ENCODE peak calls at places on chromosomes 2 and 18, in four cellular contexts. One of them, this sample, is unnamed.

GRCh38 chr2:173456960-173457359 is 102.3 kb downstream of the CDCA7 start:
- DNase-seq in stomach: no peak
- DNase-seq in adrenal gland: no peak
- DNase-seq in tibial nerve: no peak
- DNase-seq in this sample: no peak

GRCh38 chr2:166256902-166257301 is 118.8 kb downstream of the SCN9A start:
- DNase-seq in adrenal gland: no peak
- DNase-seq in tibial nerve: no peak
- DNase-seq in stomach: no peak
- DNase-seq in this sample: no peak

GRCh38 chr2:12048551-12048950 is 302.1 kb downstream of the LPIN1 start:
- DNase-seq in stomach: no peak
- DNase-seq in adrenal gland: no peak
- DNase-seq in tibial nerve: no peak
- DNase-seq in this sample: no peak

GRCh38 chr2:147844691-147845607 is at the start of gene ACVR2A:
- DNase-seq in stomach: peak
- DNase-seq in tibial nerve: peak
- DNase-seq in adrenal gland: peak
- DNase-seq in this sample: peak

GRCh38 chr2:160970052-160970846 is 190.0 kb upstream of the TANK start:
- DNase-seq in tibial nerve: peak
- DNase-seq in adrenal gland: no peak
- DNase-seq in stomach: no peak
- DNase-seq in this sample: peak

GRCh38 chr18:23228102-23229051 is 93.1 kb downstream of the CABLES1 start:
- DNase-seq in tibial nerve: no peak
- DNase-seq in stomach: no peak
- DNase-seq in adrenal gland: no peak
- DNase-seq in this sample: no peak

GRCh38 chr2:77081597-77081996 is 440.6 kb downstream of the LRRTM4 start:
- DNase-seq in adrenal gland: no peak
- DNase-seq in stomach: no peak
- DNase-seq in tibial nerve: no peak
- DNase-seq in this sample: no peak

GRCh38 chr2:148530350-148530749 is 114.2 kb upstream of the EPC2 start:
- DNase-seq in stomach: no peak
- DNase-seq in tibial nerve: no peak
- DNase-seq in adrenal gland: no peak
- DNase-seq in this sample: no peak

GRCh38 chr2:64866797-64867196 is 122.4 kb upstream of the SLC1A4 start:
- DNase-seq in tibial nerve: peak
- DNase-seq in adrenal gland: no peak
- DNase-seq in stomach: no peak
- DNase-seq in this sample: no peak

GRCh38 chr18:47917923-47918610 is 12.4 kb downstream of the SMAD2 start:
- DNase-seq in tibial nerve: no peak
- DNase-seq in stomach: no peak
- DNase-seq in adrenal gland: no peak
- DNase-seq in this sample: no peak

GRCh38 chr18:51561821-51562220 is 364.3 kb upstream of the MEX3C start:
- DNase-seq in adrenal gland: peak
- DNase-seq in stomach: no peak
- DNase-seq in tibial nerve: no peak
- DNase-seq in this sample: no peak

GRCh38 chr2:101188683-101189405 is 37.7 kb upstream of the TBC1D8 start:
- DNase-seq in stomach: peak
- DNase-seq in tibial nerve: no peak
- DNase-seq in adrenal gland: peak
- DNase-seq in this sample: no peak

GRCh38 chr2:142907653-142908052 is 30.2 kb downstream of the KYNU start:
- DNase-seq in adrenal gland: no peak
- DNase-seq in tibial nerve: no peak
- DNase-seq in stomach: no peak
- DNase-seq in this sample: no peak

GRCh38 chr2:12169060-12169406 is 422.6 kb downstream of the LPIN1 start:
- DNase-seq in tibial nerve: peak
- DNase-seq in adrenal gland: no peak
- DNase-seq in stomach: no peak
- DNase-seq in this sample: peak

DNA sequence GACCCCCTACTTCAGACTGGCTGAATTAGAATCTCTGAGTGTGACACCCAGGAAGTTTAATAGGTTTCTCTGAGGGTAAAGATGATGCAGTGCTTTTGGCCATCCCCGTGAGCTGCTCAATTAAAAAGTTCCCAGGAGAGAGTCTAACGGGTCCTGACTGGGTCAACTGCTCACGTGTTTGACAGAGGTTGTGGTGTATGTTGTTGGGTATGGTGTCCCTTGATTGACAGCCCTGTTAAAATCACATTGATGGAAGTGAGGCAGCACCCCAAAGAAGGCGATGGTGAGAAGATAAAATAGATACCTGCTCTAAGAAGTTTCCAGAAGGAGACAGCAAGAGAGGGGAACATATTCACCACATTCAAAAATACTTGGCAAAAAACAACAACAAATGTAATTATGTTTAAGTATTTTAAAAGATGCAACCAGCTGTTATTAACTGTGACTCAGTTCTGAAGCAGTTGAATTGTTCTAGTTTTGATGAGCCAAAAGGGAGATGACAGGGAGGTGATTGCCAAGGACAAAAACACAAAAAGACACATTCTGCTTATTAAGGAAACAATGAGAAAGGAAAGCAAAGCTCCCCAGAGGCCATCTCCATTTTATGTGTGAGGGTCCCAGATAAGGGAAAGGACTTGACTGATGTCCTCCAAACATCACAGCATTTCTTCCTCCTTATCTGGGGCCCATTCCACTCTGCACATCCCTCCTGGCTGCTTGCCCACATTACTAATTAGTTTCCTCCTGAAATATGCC is 11.5 kb upstream of the GMCL1 start:
- DNase-seq in adrenal gland: no peak
- DNase-seq in tibial nerve: no peak
- DNase-seq in stomach: no peak
- DNase-seq in this sample: no peak
- H3K27ac ChIP-seq in adrenal gland: no peak
- H3K27ac ChIP-seq in tibial nerve: peak
- H3K27ac ChIP-seq in stomach: no peak
- H3K27ac ChIP-seq in this sample: no peak

GRCh38 chr18:59927246-59927825 is 27.5 kb downstream of the PMAIP1 start:
- DNase-seq in stomach: no peak
- DNase-seq in adrenal gland: no peak
- DNase-seq in tibial nerve: no peak
- DNase-seq in this sample: no peak
- TF ChIP-seq POLR2A in stomach: no peak
- TF ChIP-seq POLR2A in adrenal gland: no peak
- TF ChIP-seq POLR2A in tibial nerve: no peak
- TF ChIP-seq POLR2A in this sample: no peak

DNA sequence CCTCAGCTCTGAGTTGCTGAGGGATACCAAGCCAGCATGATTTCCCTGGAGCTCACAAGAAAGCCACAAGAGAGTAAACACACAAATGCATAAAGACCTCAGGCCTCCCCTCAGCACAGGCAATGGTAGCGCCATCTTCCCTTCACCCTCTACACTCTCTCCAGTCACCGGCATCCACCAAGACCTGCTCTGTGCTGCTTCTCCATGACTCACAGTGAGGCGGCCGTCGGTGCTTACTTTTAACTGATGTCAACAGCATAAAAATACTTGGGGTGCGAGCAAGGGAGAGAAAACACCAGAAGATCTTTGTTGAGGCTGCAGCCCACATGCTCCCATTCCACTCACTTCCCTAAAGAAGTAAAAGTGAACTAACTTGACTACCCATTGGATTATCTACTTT is 46.7 kb downstream of the L3MBTL4 start:
- DNase-seq in tibial nerve: no peak
- DNase-seq in adrenal gland: no peak
- DNase-seq in stomach: no peak
- DNase-seq in this sample: no peak
- H3K27ac ChIP-seq in tibial nerve: no peak
- H3K27ac ChIP-seq in adrenal gland: no peak
- H3K27ac ChIP-seq in stomach: no peak
- H3K27ac ChIP-seq in this sample: no peak

GRCh38 chr2:49973917-49974368 is 819.6 kb upstream of the FSHR start:
- DNase-seq in stomach: peak
- DNase-seq in adrenal gland: peak
- DNase-seq in tibial nerve: peak
- DNase-seq in this sample: no peak
- TF ChIP-seq POLR2A in stomach: no peak
- TF ChIP-seq POLR2A in adrenal gland: no peak
- TF ChIP-seq POLR2A in tibial nerve: no peak
- TF ChIP-seq POLR2A in this sample: no peak

DNA sequence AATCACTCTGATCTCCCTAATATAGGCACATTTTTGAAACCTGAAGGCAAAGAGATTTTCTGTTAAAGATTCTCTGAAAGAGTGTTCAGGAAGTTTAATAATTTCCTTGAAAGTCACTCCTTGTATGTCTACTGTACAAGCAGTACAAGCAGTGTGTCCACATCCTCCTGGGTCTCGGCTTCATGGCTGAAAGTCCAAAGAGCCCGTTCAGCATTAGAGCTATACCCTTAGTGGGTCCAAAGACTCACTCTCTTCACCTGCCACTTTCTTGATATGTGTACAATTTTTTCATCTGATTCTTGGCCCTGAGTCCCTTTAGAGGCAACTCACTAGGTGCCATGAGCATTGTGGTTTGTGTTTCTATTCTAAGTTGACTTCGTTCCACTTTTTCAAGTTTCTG is 60.1 kb downstream of the AAK1 start:
- DNase-seq in adrenal gland: no peak
- DNase-seq in tibial nerve: no peak
- DNase-seq in stomach: no peak
- DNase-seq in this sample: no peak
- H3K27ac ChIP-seq in adrenal gland: peak
- H3K27ac ChIP-seq in tibial nerve: no peak
- H3K27ac ChIP-seq in stomach: no peak
- H3K27ac ChIP-seq in this sample: peak

DNA sequence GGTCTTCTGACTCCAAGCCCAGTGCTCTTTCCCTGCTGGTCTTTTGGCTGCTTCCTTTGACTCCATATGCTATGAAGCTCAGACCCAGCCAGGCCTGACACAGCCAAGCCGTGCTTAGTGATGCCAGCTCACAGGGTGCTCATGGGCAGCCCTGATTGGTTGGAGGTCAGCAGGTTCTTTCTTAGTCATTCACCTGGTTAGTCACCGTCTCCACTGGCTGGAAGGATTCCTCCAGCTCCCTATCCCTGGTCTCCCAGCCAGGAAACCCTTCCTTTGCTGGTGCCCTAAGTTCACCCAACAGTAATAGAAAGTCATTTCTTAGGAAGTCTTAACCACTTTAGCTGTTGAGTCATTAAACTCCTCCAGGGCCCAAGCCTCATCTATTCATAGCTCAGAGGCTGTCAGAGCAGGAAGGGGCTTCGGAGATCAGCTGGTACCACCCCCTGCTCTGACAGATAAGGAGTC is 3.9 kb downstream of the KCNK3 start:
- DNase-seq in tibial nerve: no peak
- DNase-seq in stomach: peak
- DNase-seq in adrenal gland: peak
- DNase-seq in this sample: no peak
- TF ChIP-seq POLR2A in tibial nerve: no peak
- TF ChIP-seq POLR2A in stomach: no peak
- TF ChIP-seq POLR2A in adrenal gland: peak
- TF ChIP-seq POLR2A in this sample: no peak

DNA sequence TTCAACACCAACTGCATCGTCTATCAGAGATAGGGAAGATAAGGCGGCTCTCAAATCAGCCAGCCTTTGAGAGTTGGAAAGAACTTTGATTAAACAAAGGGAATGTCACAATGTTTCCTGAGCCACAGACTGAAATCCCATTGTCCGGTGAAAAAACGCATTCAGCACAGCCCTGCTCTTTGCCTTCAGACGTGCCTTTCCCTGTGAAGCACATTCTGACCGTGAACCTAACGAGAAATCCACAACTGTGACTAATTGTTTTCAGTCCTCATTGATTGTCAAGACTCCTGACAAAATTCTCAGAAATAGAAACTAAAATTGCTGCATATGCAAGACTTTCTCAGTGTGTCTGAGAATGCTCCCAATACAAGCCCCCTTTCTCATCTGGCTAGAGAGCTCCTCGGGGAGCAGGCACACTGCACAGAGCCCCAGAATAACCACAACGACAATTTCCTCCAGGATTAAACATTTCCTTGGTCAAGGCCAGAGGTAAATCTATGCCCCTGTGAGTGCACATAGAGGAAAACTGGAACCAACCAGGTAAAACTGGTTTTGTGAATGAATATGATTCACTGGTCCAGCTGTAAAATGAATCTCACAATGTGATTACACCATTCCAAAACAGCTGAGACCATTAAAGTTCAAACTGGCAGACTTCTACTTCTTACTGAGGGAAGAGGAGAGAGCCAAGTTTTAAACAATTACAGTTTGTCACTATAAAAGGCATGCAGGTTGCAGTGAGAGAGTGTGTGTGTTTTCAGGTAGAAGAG is 561.9 kb upstream of the ID2 start:
- DNase-seq in adrenal gland: no peak
- DNase-seq in stomach: no peak
- DNase-seq in tibial nerve: no peak
- DNase-seq in this sample: no peak
- H3K27ac ChIP-seq in adrenal gland: peak
- H3K27ac ChIP-seq in stomach: no peak
- H3K27ac ChIP-seq in tibial nerve: peak
- H3K27ac ChIP-seq in this sample: no peak

This sample was measured in gastrocnemius medialis.